ENCODE peak calls at places on chromosomes 6 and 20, in five cellular contexts. One of them, this sample, is unnamed.

GRCh38 chr6:164023535-164023934 is 609.0 kb downstream of the QKI start:
- DNase-seq in K562: no peak
- DNase-seq in HepG2: no peak
- DNase-seq in H1: no peak
- DNase-seq in GM12878: no peak
- DNase-seq in this sample: no peak

GRCh38 chr6:13304580-13305255 is 23.6 kb downstream of the TBC1D7 start:
- DNase-seq in HepG2: no peak
- DNase-seq in H1: peak
- DNase-seq in K562: no peak
- DNase-seq in GM12878: peak
- DNase-seq in this sample: no peak

GRCh38 chr20:9800406-9800805 is 38.5 kb downstream of the PAK5 start:
- DNase-seq in H1: no peak
- DNase-seq in HepG2: no peak
- DNase-seq in K562: no peak
- DNase-seq in GM12878: no peak
- DNase-seq in this sample: no peak

GRCh38 chr6:111254779-111255166 is 167.5 kb downstream of the SLC16A10 start:
- DNase-seq in GM12878: no peak
- DNase-seq in HepG2: no peak
- DNase-seq in H1: no peak
- DNase-seq in K562: no peak
- DNase-seq in this sample: no peak

GRCh38 chr6:154689654-154690053 is 43.6 kb upstream of the SCAF8 start:
- DNase-seq in K562: no peak
- DNase-seq in HepG2: no peak
- DNase-seq in GM12878: no peak
- DNase-seq in H1: no peak
- DNase-seq in this sample: no peak

GRCh38 chr6:44000164-44000842 is 126.9 kb downstream of the MRPL14 start:
- DNase-seq in H1: no peak
- DNase-seq in K562: peak
- DNase-seq in HepG2: no peak
- DNase-seq in GM12878: peak
- DNase-seq in this sample: peak

GRCh38 chr20:25300496-25301170 is 52.7 kb downstream of the PYGB start:
- DNase-seq in GM12878: no peak
- DNase-seq in HepG2: no peak
- DNase-seq in K562: no peak
- DNase-seq in H1: no peak
- DNase-seq in this sample: no peak

GRCh38 chr6:106924699-106925523 is 49.6 kb downstream of the CD24 start:
- DNase-seq in H1: no peak
- DNase-seq in K562: no peak
- DNase-seq in HepG2: peak
- DNase-seq in GM12878: no peak
- DNase-seq in this sample: no peak

GRCh38 chr6:123715243-123715863 is 78.6 kb upstream of the TRDN start:
- DNase-seq in H1: no peak
- DNase-seq in K562: peak
- DNase-seq in HepG2: peak
- DNase-seq in GM12878: no peak
- DNase-seq in this sample: peak

GRCh38 chr6:344816-345340 is 46.7 kb upstream of the IRF4 start:
- DNase-seq in GM12878: no peak
- DNase-seq in H1: no peak
- DNase-seq in HepG2: no peak
- DNase-seq in K562: no peak
- DNase-seq in this sample: no peak

GRCh38 chr6:43937236-43938177 is 167.5 kb downstream of the VEGFA start:
- DNase-seq in GM12878: no peak
- DNase-seq in H1: no peak
- DNase-seq in HepG2: no peak
- DNase-seq in K562: peak
- DNase-seq in this sample: peak

GRCh38 chr6:3045369-3045768 is 22.9 kb upstream of the RIPK1 start:
- DNase-seq in K562: no peak
- DNase-seq in H1: no peak
- DNase-seq in GM12878: no peak
- DNase-seq in HepG2: no peak
- DNase-seq in this sample: no peak

GRCh38 chr6:143621876-143622605 is 55.7 kb upstream of the PHACTR2 start:
- DNase-seq in K562: no peak
- DNase-seq in H1: no peak
- DNase-seq in GM12878: no peak
- DNase-seq in HepG2: no peak
- DNase-seq in this sample: no peak

GRCh38 chr6:19303381-19303780 is 533.8 kb upstream of the ID4 start:
- DNase-seq in GM12878: no peak
- DNase-seq in H1: no peak
- DNase-seq in K562: no peak
- DNase-seq in HepG2: no peak
- DNase-seq in this sample: no peak

GRCh38 chr20:38732981-38733380 is 8.7 kb downstream of the SLC32A1 start:
- DNase-seq in GM12878: no peak
- DNase-seq in H1: no peak
- DNase-seq in HepG2: no peak
- DNase-seq in K562: no peak
- DNase-seq in this sample: no peak

GRCh38 chr6:39530201-39530759 is 194.9 kb downstream of the KIF6 start:
- DNase-seq in H1: no peak
- DNase-seq in GM12878: peak
- DNase-seq in HepG2: no peak
- DNase-seq in K562: no peak
- DNase-seq in this sample: no peak

GRCh38 chr6:165847407-165848098 is 184.5 kb upstream of the PDE10A start:
- DNase-seq in H1: no peak
- DNase-seq in GM12878: no peak
- DNase-seq in K562: no peak
- DNase-seq in HepG2: no peak
- DNase-seq in this sample: no peak

GRCh38 chr6:108030223-108030622 is 44.3 kb downstream of the OSTM1 start:
- DNase-seq in H1: no peak
- DNase-seq in HepG2: peak
- DNase-seq in GM12878: no peak
- DNase-seq in K562: no peak
- DNase-seq in this sample: no peak

GRCh38 chr6:89547286-89547685 is 91.3 kb downstream of the LYRM2 start:
- DNase-seq in HepG2: no peak
- DNase-seq in GM12878: no peak
- DNase-seq in K562: no peak
- DNase-seq in H1: peak
- DNase-seq in this sample: no peak

GRCh38 chr6:54801669-54802068 is 44.9 kb upstream of the FAM83B start:
- DNase-seq in HepG2: no peak
- DNase-seq in K562: no peak
- DNase-seq in GM12878: no peak
- DNase-seq in H1: no peak
- DNase-seq in this sample: no peak

GRCh38 chr6:1554881-1555569 is 54.7 kb upstream of the FOXC1 start:
- DNase-seq in H1: no peak
- DNase-seq in K562: peak
- DNase-seq in GM12878: no peak
- DNase-seq in HepG2: no peak
- DNase-seq in this sample: peak

DNA sequence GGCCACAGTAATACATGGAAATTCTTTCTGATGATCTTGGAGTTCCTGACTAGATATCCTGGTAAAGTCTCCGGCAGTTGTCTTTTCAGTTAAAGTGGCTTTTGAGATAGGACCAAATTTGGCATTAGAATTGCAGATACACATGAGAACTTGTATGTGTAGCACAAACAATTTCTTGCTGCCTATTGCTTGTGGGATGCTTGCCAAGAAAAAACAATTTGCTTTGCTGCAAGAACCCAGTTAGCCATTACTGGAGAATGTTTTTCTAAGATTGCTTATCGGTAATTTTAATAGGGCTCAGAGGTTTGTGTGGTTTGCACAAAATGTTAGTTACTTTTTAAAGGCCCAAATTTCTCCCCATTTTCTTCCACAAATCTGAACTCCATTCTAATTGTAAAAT is 696.7 kb upstream of the CITED2 start:
- DNase-seq in K562: no peak
- DNase-seq in HepG2: no peak
- DNase-seq in GM12878: no peak
- DNase-seq in H1: no peak
- DNase-seq in this sample: peak
- TF ChIP-seq GABPA in K562: no peak
- TF ChIP-seq GABPA in HepG2: no peak
- TF ChIP-seq GABPA in GM12878: no peak
- TF ChIP-seq GABPA in H1: no peak
- TF ChIP-seq GABPA in this sample: no peak

GRCh38 chr6:142438898-142439297 is 137.1 kb downstream of the ADGRG6 start:
- DNase-seq in H1: no peak
- DNase-seq in GM12878: no peak
- DNase-seq in HepG2: no peak
- DNase-seq in K562: no peak
- DNase-seq in this sample: no peak

GRCh38 chr6:142441716-142442115 is 139.9 kb downstream of the ADGRG6 start:
- DNase-seq in K562: no peak
- DNase-seq in GM12878: no peak
- DNase-seq in H1: no peak
- DNase-seq in HepG2: no peak
- DNase-seq in this sample: no peak

GRCh38 chr6:142444388-142444787 is 142.6 kb downstream of the ADGRG6 start:
- DNase-seq in H1: no peak
- DNase-seq in K562: no peak
- DNase-seq in GM12878: no peak
- DNase-seq in HepG2: no peak
- DNase-seq in this sample: no peak

GRCh38 chr6:142443102-142443501 is 141.3 kb downstream of the ADGRG6 start:
- DNase-seq in HepG2: no peak
- DNase-seq in GM12878: no peak
- DNase-seq in H1: no peak
- DNase-seq in K562: no peak
- DNase-seq in this sample: no peak

DNA sequence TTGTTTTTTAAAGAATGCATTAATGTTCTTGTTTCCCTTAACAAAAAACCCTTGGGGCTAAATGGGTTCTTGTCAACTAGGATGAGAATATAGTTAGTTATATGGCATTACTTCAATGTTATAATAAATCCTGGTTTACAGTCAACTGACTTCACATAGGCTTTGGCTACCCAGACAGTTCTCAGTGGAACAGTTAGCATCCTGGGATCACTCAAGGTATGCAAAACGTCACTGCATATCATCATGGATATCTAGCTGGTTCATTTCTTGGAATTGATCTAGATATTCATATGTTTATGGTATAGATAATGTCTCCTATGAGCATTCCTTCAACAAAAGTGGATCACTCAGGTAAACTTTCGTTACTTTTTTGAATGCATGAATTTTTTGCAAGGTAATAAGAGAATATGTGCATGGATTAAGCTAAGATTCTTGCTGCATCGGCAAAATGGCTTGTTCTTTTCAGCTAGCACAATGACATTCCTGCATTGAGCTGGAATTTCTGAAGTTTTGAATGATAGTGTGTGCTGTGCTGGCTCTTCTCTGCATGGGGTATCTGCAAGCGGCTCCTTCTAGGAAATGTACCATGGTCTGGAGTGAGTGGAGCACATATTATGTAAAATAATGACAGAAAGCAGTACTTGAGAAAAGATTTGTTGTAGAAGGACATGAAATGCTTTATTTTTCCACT is 138.9 kb downstream of the ADGRG6 start:
- DNase-seq in K562: no peak
- DNase-seq in H1: no peak
- DNase-seq in HepG2: no peak
- DNase-seq in GM12878: no peak
- DNase-seq in this sample: no peak
- TF ChIP-seq USF2 in K562: no peak
- TF ChIP-seq USF2 in H1: no peak
- TF ChIP-seq USF2 in HepG2: no peak
- TF ChIP-seq USF2 in GM12878: no peak
- TF ChIP-seq USF2 in this sample: no peak

GRCh38 chr6:5855787-5856186 is 150.9 kb downstream of the NRN1 start:
- DNase-seq in H1: no peak
- DNase-seq in HepG2: no peak
- DNase-seq in K562: no peak
- DNase-seq in GM12878: no peak
- DNase-seq in this sample: peak

GRCh38 chr6:5854900-5855299 is 151.8 kb downstream of the NRN1 start:
- DNase-seq in GM12878: no peak
- DNase-seq in HepG2: no peak
- DNase-seq in K562: no peak
- DNase-seq in H1: no peak
- DNase-seq in this sample: no peak

GRCh38 chr6:5850848-5851255 is 155.9 kb downstream of the NRN1 start:
- DNase-seq in GM12878: no peak
- DNase-seq in H1: no peak
- DNase-seq in HepG2: no peak
- DNase-seq in K562: no peak
- DNase-seq in this sample: no peak

GRCh38 chr6:5846889-5847288 is 159.8 kb downstream of the NRN1 start:
- DNase-seq in K562: no peak
- DNase-seq in H1: no peak
- DNase-seq in HepG2: no peak
- DNase-seq in GM12878: no peak
- DNase-seq in this sample: no peak

DNA sequence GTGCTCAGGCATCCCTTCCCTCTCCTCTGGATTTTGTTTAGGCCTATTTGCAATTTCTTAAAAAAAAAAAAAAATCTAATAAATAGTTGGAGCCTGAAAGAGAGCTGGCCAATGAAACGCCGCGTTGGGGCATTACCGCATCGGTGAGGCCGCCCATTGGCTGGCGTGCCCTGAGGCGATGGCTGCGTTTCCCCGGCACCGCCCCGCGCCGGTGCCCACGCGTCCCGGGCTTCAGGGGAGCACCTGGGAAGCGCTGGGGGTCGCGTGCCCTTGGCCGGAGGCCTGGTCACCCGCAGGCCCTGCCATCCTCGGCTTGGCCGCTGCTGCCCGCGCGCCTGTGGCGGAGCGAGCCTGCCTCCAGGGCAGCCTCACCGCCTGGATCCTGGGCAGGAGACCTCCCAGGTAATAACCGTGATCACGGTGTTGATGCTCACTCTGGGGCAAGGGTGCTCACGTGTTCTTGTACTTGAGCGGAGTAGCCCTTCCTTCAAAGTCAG is 155.4 kb downstream of the NRN1 start:
- DNase-seq in K562: peak
- DNase-seq in H1: peak
- DNase-seq in GM12878: no peak
- DNase-seq in HepG2: no peak
- DNase-seq in this sample: no peak
- TF ChIP-seq GABPA in K562: no peak
- TF ChIP-seq GABPA in H1: no peak
- TF ChIP-seq GABPA in GM12878: no peak
- TF ChIP-seq GABPA in HepG2: no peak
- TF ChIP-seq GABPA in this sample: no peak

DNA sequence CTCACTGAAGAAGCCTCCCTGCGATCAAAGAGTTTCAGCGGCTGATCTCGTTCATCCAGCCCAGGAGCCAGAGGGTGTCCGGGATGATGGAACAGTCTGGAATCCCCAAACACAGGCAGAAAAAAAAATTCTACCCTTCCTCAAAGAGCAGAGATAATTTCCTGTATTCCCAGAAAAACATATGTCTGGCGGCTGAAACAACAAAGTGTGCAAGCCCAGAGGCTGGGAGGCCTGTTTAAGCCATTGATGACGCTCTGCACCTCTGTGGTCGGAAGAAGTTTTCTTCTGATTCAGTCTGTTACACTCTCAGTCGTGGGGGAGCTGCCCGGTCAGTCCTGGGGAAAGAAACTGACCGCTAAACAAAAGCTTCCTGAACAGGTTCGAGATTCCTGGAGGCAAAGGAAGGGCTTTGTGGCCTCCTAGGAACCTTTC is 37.0 kb downstream of the TFEB start:
- DNase-seq in K562: no peak
- DNase-seq in HepG2: no peak
- DNase-seq in H1: no peak
- DNase-seq in GM12878: no peak
- DNase-seq in this sample: peak
- TF ChIP-seq USF2 in K562: no peak
- TF ChIP-seq USF2 in HepG2: no peak
- TF ChIP-seq USF2 in H1: no peak
- TF ChIP-seq USF2 in GM12878: no peak
- TF ChIP-seq USF2 in this sample: no peak